ENCODE peak calls at places on chromosomes 16 and 17, in six cellular contexts. One of them, this sample, is unnamed.

GRCh38 chr16:25580071-25580470 is 111.7 kb upstream of the HS3ST4 start:
- DNase-seq in CD4-positive, alpha-beta memory T cell: no peak
- DNase-seq in cardiac muscle cell: no peak
- DNase-seq in dorsolateral prefrontal cortex: no peak
- DNase-seq in heart right ventricle: no peak
- DNase-seq in H9: peak; percentile 51
- DNase-seq in this sample: no peak

GRCh38 chr16:64711596-64711995 is 410.3 kb downstream of the CDH11 start:
- DNase-seq in heart right ventricle: no peak
- DNase-seq in cardiac muscle cell: no peak
- DNase-seq in dorsolateral prefrontal cortex: no peak
- DNase-seq in H9: no peak
- DNase-seq in CD4-positive, alpha-beta memory T cell: no peak
- DNase-seq in this sample: no peak

GRCh38 chr17:48057626-48058025 is 9.5 kb downstream of the NFE2L1 start:
- DNase-seq in dorsolateral prefrontal cortex: no peak
- DNase-seq in cardiac muscle cell: no peak
- DNase-seq in H9: no peak
- DNase-seq in heart right ventricle: no peak
- DNase-seq in CD4-positive, alpha-beta memory T cell: no peak
- DNase-seq in this sample: no peak

GRCh38 chr16:20971420-20971819 is 70.8 kb downstream of the LYRM1 start:
- DNase-seq in cardiac muscle cell: no peak
- DNase-seq in H9: no peak
- DNase-seq in heart right ventricle: no peak
- DNase-seq in CD4-positive, alpha-beta memory T cell: no peak
- DNase-seq in dorsolateral prefrontal cortex: no peak
- DNase-seq in this sample: no peak

GRCh38 chr17:61317779-61318178 is 81.9 kb upstream of the TBX2 start:
- DNase-seq in CD4-positive, alpha-beta memory T cell: no peak
- DNase-seq in H9: peak; percentile 59
- DNase-seq in dorsolateral prefrontal cortex: no peak
- DNase-seq in cardiac muscle cell: no peak
- DNase-seq in heart right ventricle: no peak
- DNase-seq in this sample: no peak

GRCh38 chr17:48335858-48336500 is 94.0 kb downstream of the SKAP1 start:
- DNase-seq in CD4-positive, alpha-beta memory T cell: peak; percentile 61
- DNase-seq in H9: no peak
- DNase-seq in heart right ventricle: no peak
- DNase-seq in dorsolateral prefrontal cortex: no peak
- DNase-seq in cardiac muscle cell: peak; percentile 67
- DNase-seq in this sample: no peak

GRCh38 chr17:39922006-39922405 is 3.6 kb upstream of the GSDMB start:
- DNase-seq in CD4-positive, alpha-beta memory T cell: no peak
- DNase-seq in H9: no peak
- DNase-seq in heart right ventricle: no peak
- DNase-seq in dorsolateral prefrontal cortex: no peak
- DNase-seq in cardiac muscle cell: no peak
- DNase-seq in this sample: no peak

GRCh38 chr16:60945225-60945624 is 1091.0 kb downstream of the CDH8 start:
- DNase-seq in dorsolateral prefrontal cortex: no peak
- DNase-seq in H9: peak; percentile 53
- DNase-seq in CD4-positive, alpha-beta memory T cell: no peak
- DNase-seq in cardiac muscle cell: no peak
- DNase-seq in heart right ventricle: peak; percentile 6
- DNase-seq in this sample: no peak

GRCh38 chr16:58198022-58198683 is at the start of gene CSNK2A2:
- DNase-seq in dorsolateral prefrontal cortex: peak; percentile 42
- DNase-seq in heart right ventricle: peak; percentile 70
- DNase-seq in CD4-positive, alpha-beta memory T cell: peak; percentile 64
- DNase-seq in cardiac muscle cell: peak; percentile 79
- DNase-seq in H9: peak; percentile 54
- DNase-seq in this sample: peak; percentile 38

GRCh38 chr17:75774471-75774987 is 9.5 kb upstream of the GALK1 start:
- DNase-seq in CD4-positive, alpha-beta memory T cell: peak; percentile 33
- DNase-seq in heart right ventricle: no peak
- DNase-seq in dorsolateral prefrontal cortex: no peak
- DNase-seq in H9: no peak
- DNase-seq in cardiac muscle cell: no peak
- DNase-seq in this sample: no peak

GRCh38 chr16:30409125-30410060 is 2.0 kb downstream of the ZNF771 start:
- DNase-seq in dorsolateral prefrontal cortex: peak; percentile 94
- DNase-seq in CD4-positive, alpha-beta memory T cell: peak; percentile 86
- DNase-seq in H9: peak; percentile 92
- DNase-seq in cardiac muscle cell: peak; percentile 91
- DNase-seq in heart right ventricle: peak; percentile 92
- DNase-seq in this sample: peak; percentile 75

GRCh38 chr17:2174471-2175293 is 119.8 kb downstream of the HIC1 start:
- DNase-seq in cardiac muscle cell: peak; percentile 98
- DNase-seq in CD4-positive, alpha-beta memory T cell: no peak
- DNase-seq in H9: no peak
- DNase-seq in heart right ventricle: peak; percentile 79
- DNase-seq in dorsolateral prefrontal cortex: no peak
- DNase-seq in this sample: no peak

GRCh38 chr16:75497558-75497957 is 2.3 kb upstream of the CHST6 start:
- DNase-seq in cardiac muscle cell: no peak
- DNase-seq in H9: no peak
- DNase-seq in dorsolateral prefrontal cortex: no peak
- DNase-seq in CD4-positive, alpha-beta memory T cell: no peak
- DNase-seq in heart right ventricle: no peak
- DNase-seq in this sample: no peak

GRCh38 chr17:69908599-69909368 is 166.2 kb upstream of the KCNJ16 start:
- DNase-seq in dorsolateral prefrontal cortex: no peak
- DNase-seq in CD4-positive, alpha-beta memory T cell: no peak
- DNase-seq in heart right ventricle: no peak
- DNase-seq in cardiac muscle cell: no peak
- DNase-seq in H9: no peak
- DNase-seq in this sample: no peak
- H3K27ac ChIP-seq in dorsolateral prefrontal cortex: no peak overlapping the region
- H3K27ac ChIP-seq in CD4-positive, alpha-beta memory T cell: no peak overlapping the region
- H3K27ac ChIP-seq in heart right ventricle: no peak overlapping the region
- H3K27ac ChIP-seq in cardiac muscle cell: no peak overlapping the region
- H3K27ac ChIP-seq in H9: no peak overlapping the region
- H3K27ac ChIP-seq in this sample: no peak overlapping the region

DNA sequence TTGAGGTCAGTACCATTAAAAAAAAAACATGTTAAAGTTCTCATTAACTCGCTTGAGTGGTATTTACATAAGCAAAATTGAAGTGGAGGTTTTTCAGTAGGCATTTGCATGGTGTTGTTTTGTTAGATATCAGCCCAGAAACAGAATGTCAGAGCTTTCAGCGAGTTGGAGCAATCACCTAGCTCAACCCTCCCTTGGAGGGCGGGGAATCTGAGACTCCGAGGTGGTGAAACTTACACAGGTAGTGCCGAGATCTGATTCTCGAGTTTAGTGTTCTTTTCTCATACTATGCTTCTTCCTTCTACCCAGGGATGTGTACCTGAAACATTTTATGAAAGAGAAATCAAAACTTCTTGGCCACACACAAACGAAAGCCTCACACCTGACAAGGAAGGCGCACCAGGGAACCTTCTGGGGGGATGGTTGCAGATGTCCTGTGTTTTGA is 6.6 kb downstream of the SEC14L1 start:
- DNase-seq in CD4-positive, alpha-beta memory T cell: no peak
- DNase-seq in H9: no peak
- DNase-seq in cardiac muscle cell: no peak
- DNase-seq in heart right ventricle: no peak
- DNase-seq in dorsolateral prefrontal cortex: no peak
- DNase-seq in this sample: no peak
- H3K27ac ChIP-seq in CD4-positive, alpha-beta memory T cell: no peak overlapping the region
- H3K27ac ChIP-seq in H9: no peak overlapping the region
- H3K27ac ChIP-seq in cardiac muscle cell: peak overlapping the region; percentile 87
- H3K27ac ChIP-seq in heart right ventricle: peak overlapping the region; percentile 94
- H3K27ac ChIP-seq in dorsolateral prefrontal cortex: peak overlapping the region; percentile 96
- H3K27ac ChIP-seq in this sample: peak overlapping the region; percentile 54

DNA sequence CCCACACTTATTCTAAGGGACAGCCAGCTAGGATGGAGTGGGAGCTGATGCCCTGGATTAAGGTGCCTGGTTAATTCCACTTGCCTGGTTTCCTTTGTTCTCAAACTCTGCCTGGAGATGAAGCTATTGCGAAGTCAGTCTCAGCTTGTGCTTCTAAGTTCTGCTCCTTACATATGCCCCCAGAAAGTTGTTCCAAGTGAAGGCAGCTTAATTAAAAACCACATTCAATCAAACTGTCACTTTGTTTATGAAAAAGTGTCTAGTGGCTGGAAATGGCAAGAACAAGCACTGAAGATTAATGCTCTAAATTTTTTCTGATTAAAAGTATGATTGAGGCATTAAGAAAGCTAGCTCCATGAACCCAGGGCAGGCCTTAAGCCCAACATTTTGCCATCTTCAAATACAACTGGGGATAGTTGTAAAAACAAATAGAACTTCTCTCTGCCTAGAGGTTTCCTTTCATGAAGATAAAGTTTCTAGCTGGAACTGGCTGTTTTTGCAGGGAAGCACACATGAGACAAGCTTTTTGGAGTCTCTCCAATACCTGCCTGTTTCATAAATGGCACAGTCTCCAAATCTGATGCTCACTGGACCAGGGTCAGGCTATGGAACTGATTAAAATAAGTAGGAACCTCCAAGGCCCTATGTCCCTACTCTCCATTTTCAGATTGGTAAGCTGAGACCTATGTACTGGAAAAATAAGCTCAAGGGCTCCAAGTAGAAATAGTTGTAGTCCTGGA is 100.9 kb downstream of the GRIN2A start:
- DNase-seq in CD4-positive, alpha-beta memory T cell: no peak
- DNase-seq in cardiac muscle cell: no peak
- DNase-seq in heart right ventricle: no peak
- DNase-seq in dorsolateral prefrontal cortex: no peak
- DNase-seq in H9: no peak
- DNase-seq in this sample: no peak
- H3K27ac ChIP-seq in CD4-positive, alpha-beta memory T cell: no peak overlapping the region
- H3K27ac ChIP-seq in cardiac muscle cell: no peak overlapping the region
- H3K27ac ChIP-seq in heart right ventricle: no peak overlapping the region
- H3K27ac ChIP-seq in dorsolateral prefrontal cortex: peak overlapping the region; percentile 79
- H3K27ac ChIP-seq in H9: no peak overlapping the region
- H3K27ac ChIP-seq in this sample: no peak overlapping the region

GRCh38 chr17:73340093-73340596 is 28.3 kb upstream of the CDC42EP4 start:
- DNase-seq in cardiac muscle cell: peak; percentile 91
- DNase-seq in H9: no peak
- DNase-seq in CD4-positive, alpha-beta memory T cell: no peak
- DNase-seq in dorsolateral prefrontal cortex: no peak
- DNase-seq in heart right ventricle: no peak
- DNase-seq in this sample: no peak

GRCh38 chr17:73336613-73337400 is 25.0 kb upstream of the CDC42EP4 start:
- DNase-seq in cardiac muscle cell: no peak
- DNase-seq in H9: no peak
- DNase-seq in dorsolateral prefrontal cortex: no peak
- DNase-seq in heart right ventricle: no peak
- DNase-seq in CD4-positive, alpha-beta memory T cell: no peak
- DNase-seq in this sample: no peak

GRCh38 chr17:73338566-73339247 is 26.9 kb upstream of the CDC42EP4 start:
- DNase-seq in dorsolateral prefrontal cortex: no peak
- DNase-seq in cardiac muscle cell: no peak
- DNase-seq in heart right ventricle: no peak
- DNase-seq in H9: no peak
- DNase-seq in CD4-positive, alpha-beta memory T cell: no peak
- DNase-seq in this sample: no peak

GRCh38 chr17:73335591-73336503 is 24.0 kb upstream of the CDC42EP4 start:
- DNase-seq in H9: no peak
- DNase-seq in heart right ventricle: no peak
- DNase-seq in dorsolateral prefrontal cortex: no peak
- DNase-seq in CD4-positive, alpha-beta memory T cell: no peak
- DNase-seq in cardiac muscle cell: no peak
- DNase-seq in this sample: no peak

GRCh38 chr17:73338050-73338491 is 26.3 kb upstream of the CDC42EP4 start:
- DNase-seq in dorsolateral prefrontal cortex: no peak
- DNase-seq in CD4-positive, alpha-beta memory T cell: no peak
- DNase-seq in heart right ventricle: no peak
- DNase-seq in H9: no peak
- DNase-seq in cardiac muscle cell: no peak
- DNase-seq in this sample: no peak
- H3K27ac ChIP-seq in dorsolateral prefrontal cortex: peak overlapping the region; percentile 65
- H3K27ac ChIP-seq in CD4-positive, alpha-beta memory T cell: no peak overlapping the region
- H3K27ac ChIP-seq in heart right ventricle: no peak overlapping the region
- H3K27ac ChIP-seq in H9: no peak overlapping the region
- H3K27ac ChIP-seq in cardiac muscle cell: no peak overlapping the region
- H3K27ac ChIP-seq in this sample: no peak overlapping the region

DNA sequence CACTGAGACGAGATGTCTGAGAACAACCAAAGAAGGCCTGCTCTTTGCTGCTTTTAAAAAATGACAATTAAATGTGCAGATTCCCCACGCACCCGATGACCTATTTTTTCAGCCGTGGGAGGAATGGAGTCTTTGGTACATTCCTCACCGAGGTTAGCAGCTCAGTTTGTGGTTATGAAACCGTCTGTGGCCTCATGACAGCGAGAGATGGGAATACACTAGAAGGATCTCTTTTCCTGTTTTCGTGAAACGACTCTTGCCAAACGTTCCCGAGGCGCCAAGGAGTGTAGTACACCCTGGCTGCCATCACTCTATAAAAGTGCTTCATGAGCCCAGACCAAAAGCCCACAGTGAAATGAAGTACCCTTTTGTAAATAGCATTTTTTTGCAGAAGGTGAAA is 87.8 kb downstream of the CRISPLD2 start:
- DNase-seq in heart right ventricle: no peak
- DNase-seq in cardiac muscle cell: peak; percentile 88
- DNase-seq in dorsolateral prefrontal cortex: no peak
- DNase-seq in CD4-positive, alpha-beta memory T cell: no peak
- DNase-seq in H9: no peak
- DNase-seq in this sample: no peak
- H3K27ac ChIP-seq in heart right ventricle: peak overlapping the region; percentile 2
- H3K27ac ChIP-seq in cardiac muscle cell: no peak overlapping the region
- H3K27ac ChIP-seq in dorsolateral prefrontal cortex: no peak overlapping the region
- H3K27ac ChIP-seq in CD4-positive, alpha-beta memory T cell: no peak overlapping the region
- H3K27ac ChIP-seq in H9: no peak overlapping the region
- H3K27ac ChIP-seq in this sample: no peak overlapping the region

DNA sequence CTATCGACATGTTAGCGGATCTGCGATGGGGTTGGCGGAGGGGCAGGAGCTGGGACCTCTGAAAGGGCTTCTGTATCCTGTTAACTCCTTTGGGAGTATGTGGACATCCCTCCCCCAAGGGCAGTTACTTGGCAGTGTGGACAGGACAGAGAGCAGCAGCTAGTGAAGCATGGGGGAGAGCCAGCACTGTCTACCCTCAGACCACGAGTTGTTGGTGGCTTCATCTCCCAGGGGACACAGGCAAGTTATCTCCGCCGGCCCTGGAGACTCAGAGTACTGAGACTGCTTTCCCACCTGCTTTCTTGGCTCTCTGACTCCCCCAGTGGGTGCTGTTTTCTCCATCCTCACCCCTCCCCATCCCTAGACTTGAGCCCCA is 5.3 kb upstream of the GFAP start:
- DNase-seq in cardiac muscle cell: no peak
- DNase-seq in heart right ventricle: no peak
- DNase-seq in H9: peak; percentile 34
- DNase-seq in CD4-positive, alpha-beta memory T cell: no peak
- DNase-seq in dorsolateral prefrontal cortex: no peak
- DNase-seq in this sample: no peak
- H3K27ac ChIP-seq in cardiac muscle cell: no peak overlapping the region
- H3K27ac ChIP-seq in heart right ventricle: peak overlapping the region; percentile 32
- H3K27ac ChIP-seq in H9: no peak overlapping the region
- H3K27ac ChIP-seq in CD4-positive, alpha-beta memory T cell: no peak overlapping the region
- H3K27ac ChIP-seq in dorsolateral prefrontal cortex: peak overlapping the region; percentile 35
- H3K27ac ChIP-seq in this sample: no peak overlapping the region